ENCODE peak calls at places on chromosomes 13 and 19, in four cellular contexts. One of them, this sample, is unnamed.

GRCh38 chr19:49664171-49665070 is 1.2 kb downstream of the IRF3 start:
- DNase-seq in A549: peak
- DNase-seq in HepG2: peak
- DNase-seq in K562: peak
- DNase-seq in this sample: no peak

GRCh38 chr13:113904411-113904810 is 40.5 kb upstream of the GAS6 start:
- DNase-seq in HepG2: peak
- DNase-seq in A549: peak
- DNase-seq in K562: peak
- DNase-seq in this sample: no peak

GRCh38 chr13:33441015-33441414 is 155.5 kb upstream of the STARD13 start:
- DNase-seq in K562: no peak
- DNase-seq in HepG2: peak
- DNase-seq in A549: peak
- DNase-seq in this sample: no peak

GRCh38 chr19:42396248-42396541 is 6.1 kb upstream of the CNFN start:
- DNase-seq in A549: no peak
- DNase-seq in K562: peak
- DNase-seq in HepG2: no peak
- DNase-seq in this sample: no peak

GRCh38 chr13:67138937-67139336 is 91.2 kb downstream of the PCDH9 start:
- DNase-seq in K562: no peak
- DNase-seq in HepG2: no peak
- DNase-seq in A549: no peak
- DNase-seq in this sample: no peak

GRCh38 chr13:28558126-28558525 is 63.2 kb upstream of the FLT1 start:
- DNase-seq in K562: no peak
- DNase-seq in HepG2: no peak
- DNase-seq in A549: no peak
- DNase-seq in this sample: no peak

GRCh38 chr13:98939552-98940306 is 38.1 kb downstream of the DOCK9 start:
- DNase-seq in HepG2: no peak
- DNase-seq in K562: no peak
- DNase-seq in A549: no peak
- DNase-seq in this sample: no peak

GRCh38 chr13:110185696-110186095 is 121.3 kb downstream of the COL4A1 start:
- DNase-seq in HepG2: no peak
- DNase-seq in A549: no peak
- DNase-seq in K562: no peak
- DNase-seq in this sample: no peak

GRCh38 chr13:30186644-30187431 is 120.5 kb downstream of the KATNAL1 start:
- DNase-seq in HepG2: no peak
- DNase-seq in K562: no peak
- DNase-seq in A549: no peak
- DNase-seq in this sample: no peak

DNA sequence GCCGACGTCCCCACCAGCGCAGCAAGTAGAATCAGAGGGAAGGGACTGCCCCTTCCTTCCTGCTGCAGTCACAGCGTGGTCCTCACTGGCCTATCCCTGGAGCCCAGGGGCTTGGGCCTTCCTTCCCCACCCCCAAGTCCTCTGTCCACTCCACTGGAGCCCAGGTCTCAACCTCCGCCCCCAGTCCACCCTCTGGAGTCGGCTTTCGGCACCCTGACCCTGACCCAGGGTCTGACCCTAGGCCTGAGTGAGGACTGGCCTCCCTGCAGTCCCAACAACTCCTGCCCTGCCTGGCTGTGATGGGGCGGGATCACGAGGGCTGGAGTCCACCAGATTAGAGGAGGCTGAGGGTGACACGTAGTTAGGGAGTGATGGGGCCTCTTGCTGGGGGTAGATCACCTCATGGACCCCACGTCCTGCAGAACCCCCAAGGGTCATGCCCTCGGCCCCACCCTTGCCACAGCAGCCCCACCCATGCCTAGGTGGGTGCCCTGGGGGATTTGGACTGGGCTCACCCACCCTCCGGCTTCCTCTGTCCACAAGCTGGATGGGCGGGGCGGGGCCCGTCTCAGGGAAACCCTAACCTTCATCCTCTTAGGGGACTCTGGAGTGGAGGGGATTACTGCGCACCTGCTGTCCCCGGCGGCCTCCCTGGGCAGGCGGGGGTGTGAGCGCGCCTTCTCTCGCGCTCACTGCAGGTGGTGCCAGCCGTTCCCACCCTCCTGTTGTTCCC is 3.8 kb downstream of the RAX2 start:
- DNase-seq in A549: no peak
- DNase-seq in K562: no peak
- DNase-seq in HepG2: no peak
- DNase-seq in this sample: no peak
- TF ChIP-seq CHD4 in A549: no peak
- TF ChIP-seq CHD4 in K562: no peak
- TF ChIP-seq CHD4 in HepG2: no peak
- TF ChIP-seq CHD4 in this sample: no peak

DNA sequence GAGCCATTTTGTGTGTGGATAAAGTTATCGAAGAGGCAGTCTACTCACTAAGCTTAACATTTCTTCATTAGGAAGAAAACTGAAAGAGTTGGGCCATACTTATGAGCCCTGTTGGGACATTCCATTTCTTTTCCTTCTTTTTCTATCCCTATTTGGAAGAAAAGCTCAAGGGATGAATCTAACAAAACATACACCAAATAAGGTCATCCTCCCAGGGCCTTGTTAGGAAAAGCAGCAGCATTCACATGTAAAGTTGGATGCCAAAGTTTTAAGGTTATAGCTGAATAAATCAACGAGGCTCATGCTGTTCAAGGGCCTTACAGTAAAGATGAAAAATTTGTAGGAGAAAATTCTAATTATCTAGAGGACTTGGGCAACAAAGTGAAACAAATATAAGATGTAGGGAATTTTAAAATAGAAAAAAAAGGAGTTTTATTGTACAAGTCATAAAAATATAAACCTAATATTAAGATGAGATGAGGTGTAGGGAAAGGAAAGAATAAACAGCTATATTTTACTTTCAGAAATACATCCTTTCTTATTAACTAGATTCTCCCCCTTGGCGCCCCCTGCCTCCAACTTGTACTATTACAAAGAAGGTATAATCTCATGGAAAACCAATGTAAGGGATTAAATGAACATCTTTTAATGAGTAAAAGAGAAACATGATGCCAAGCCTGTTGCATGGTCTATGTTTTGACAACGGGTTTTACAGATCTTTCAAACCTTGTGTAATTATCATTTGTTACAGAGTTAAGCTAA is 160.4 kb downstream of the PCDH20 start:
- DNase-seq in A549: peak
- DNase-seq in HepG2: peak
- DNase-seq in K562: no peak
- DNase-seq in this sample: no peak
- TF ChIP-seq CHD4 in A549: no peak
- TF ChIP-seq CHD4 in HepG2: no peak
- TF ChIP-seq CHD4 in K562: no peak
- TF ChIP-seq CHD4 in this sample: no peak

GRCh38 chr19:55486971-55487883 is 1.0 kb upstream of the SSC5D start:
- DNase-seq in A549: peak
- DNase-seq in HepG2: peak
- DNase-seq in K562: peak
- DNase-seq in this sample: no peak
- TF ChIP-seq CHD4 in A549: no peak
- TF ChIP-seq CHD4 in HepG2: no peak
- TF ChIP-seq CHD4 in K562: no peak
- TF ChIP-seq CHD4 in this sample: no peak

GRCh38 chr19:6690160-6690885 is 20.4 kb upstream of the TNFSF14 start:
- DNase-seq in A549: no peak
- DNase-seq in HepG2: no peak
- DNase-seq in K562: no peak
- DNase-seq in this sample: no peak
- TF ChIP-seq CHD4 in A549: no peak
- TF ChIP-seq CHD4 in HepG2: peak
- TF ChIP-seq CHD4 in K562: no peak
- TF ChIP-seq CHD4 in this sample: no peak

GRCh38 chr19:30693179-30693578 is 321.0 kb downstream of the ZNF536 start:
- DNase-seq in HepG2: no peak
- DNase-seq in A549: no peak
- DNase-seq in K562: no peak
- DNase-seq in this sample: no peak

GRCh38 chr19:30699871-30700280 is 327.7 kb downstream of the ZNF536 start:
- DNase-seq in A549: no peak
- DNase-seq in HepG2: no peak
- DNase-seq in K562: no peak
- DNase-seq in this sample: no peak

GRCh38 chr19:30695171-30695875 is 323.1 kb downstream of the ZNF536 start:
- DNase-seq in A549: no peak
- DNase-seq in K562: peak
- DNase-seq in HepG2: no peak
- DNase-seq in this sample: no peak

GRCh38 chr19:30694156-30694555 is 322.0 kb downstream of the ZNF536 start:
- DNase-seq in K562: no peak
- DNase-seq in HepG2: no peak
- DNase-seq in A549: no peak
- DNase-seq in this sample: no peak

GRCh38 chr19:30696514-30696913 is 324.3 kb downstream of the ZNF536 start:
- DNase-seq in A549: peak
- DNase-seq in HepG2: no peak
- DNase-seq in K562: peak
- DNase-seq in this sample: no peak
- TF ChIP-seq CHD4 in A549: no peak
- TF ChIP-seq CHD4 in HepG2: no peak
- TF ChIP-seq CHD4 in K562: no peak
- TF ChIP-seq CHD4 in this sample: no peak

This sample was measured in GM12878.